ENCODE peak calls at places on chromosomes 13 and 19, in ten cellular contexts. L is choroid plexus epithelial cell; H is naive thymus-derived CD4-positive, alpha-beta T cell; W is heart right ventricle; F is CD4-positive, alpha-beta memory T cell; S is stimulated activated CD8-positive, alpha-beta memory T cell treated with anti-CD3 and anti-CD28 coated beads, Interleukin-7, amount 100 ng/mL, for 1 hour; Q is AG09319; D is AG10803; B is HT-29; R is activated T-cell treated with anti-CD3 and anti-CD28 coated beads, Interleukin-2, amount 50 U/mL, for 1 hour. V is an unnamed sample.

GRCh38 chr19:41409288-41409687 is 11.7 kb downstream of the BCKDHA start:
- DNase-seq in L (peak; percentile 72), Q (no peak), H (no peak), F (no peak), B (peak; percentile 91), W (peak; percentile 61), D (peak; percentile 44), R (no peak), S (no peak), V (no peak)

GRCh38 chr19:40717325-40717879 is 490 bp downstream of the ITPKC start:
- DNase-seq in L (peak; percentile 70), Q (no peak), D (no peak), W (peak; percentile 40), R (no peak), S (no peak), F (no peak), B (peak; percentile 70), H (no peak), V (no peak)

GRCh38 chr19:1400281-1401137 is 833 bp downstream of the GAMT start:
- DNase-seq in F (no peak), S (no peak), B (peak; percentile 10), D (peak; percentile 13), H (no peak), Q (no peak), W (peak; percentile 68), L (no peak), R (no peak), V (no peak)

GRCh38 chr19:4051175-4052101 is 15.3 kb downstream of the ZBTB7A start:
- DNase-seq in F (no peak), L (no peak), D (peak; percentile 66), W (no peak), S (no peak), R (no peak), Q (no peak), B (peak; percentile 39), H (no peak), V (no peak)

GRCh38 chr13:74206061-74206561 is 71.9 kb upstream of the KLF12 start:
- DNase-seq in H (no peak), R (no peak), B (peak; percentile 24), W (no peak), L (peak; percentile 82), D (peak; percentile 91), S (no peak), F (no peak), Q (peak; percentile 46), V (no peak)

GRCh38 chr13:40966298-40966697 is 52.8 kb downstream of the ELF1 start:
- DNase-seq in S (no peak), H (no peak), D (no peak), W (no peak), L (no peak), B (no peak), F (no peak), R (no peak), Q (no peak), V (no peak)

GRCh38 chr19:16435238-16435911 is 36.4 kb downstream of the EPS15L1 start:
- DNase-seq in B (no peak), L (peak; percentile 100), Q (peak; percentile 55), S (peak; percentile 9), D (peak; percentile 99), H (no peak), R (no peak), W (peak; percentile 55), F (no peak), V (no peak)

GRCh38 chr13:73364706-73365105 is 305.9 kb downstream of the KLF5 start:
- DNase-seq in H (no peak), W (no peak), Q (no peak), F (no peak), B (peak; percentile 91), L (no peak), S (no peak), R (no peak), D (no peak), V (no peak)

GRCh38 chr19:38425810-38426466 is at the start of gene RASGRP4:
- DNase-seq in H (no peak), W (peak; percentile 16), S (no peak), Q (no peak), L (no peak), R (no peak), D (no peak), F (peak; percentile 25), B (no peak), V (no peak)

GRCh38 chr19:35022460-35022859 is 7.8 kb upstream of the SCN1B start:
- DNase-seq in Q (no peak), S (no peak), L (no peak), H (no peak), W (no peak), D (no peak), R (no peak), B (no peak), F (no peak), V (no peak)

GRCh38 chr19:39533791-39534190 is 1.1 kb upstream of the EID2B start:
- DNase-seq in Q (no peak), F (no peak), D (no peak), B (no peak), W (no peak), H (no peak), L (no peak), S (no peak), R (no peak), V (no peak)

GRCh38 chr13:80029170-80029569 is 311.8 kb downstream of the SPRY2 start:
- DNase-seq in S (no peak), B (no peak), R (no peak), Q (no peak), F (no peak), D (no peak), H (no peak), L (no peak), W (no peak), V (no peak)

GRCh38 chr13:43544011-43544410 is 242.8 kb downstream of the ENOX1 start:
- DNase-seq in W (no peak), F (no peak), D (no peak), L (peak; percentile 28), R (no peak), S (no peak), Q (no peak), H (no peak), B (no peak), V (no peak)

GRCh38 chr19:49061445-49061844 is 3.2 kb downstream of the NTF4 start:
- DNase-seq in Q (no peak), H (no peak), F (no peak), R (no peak), B (no peak), S (no peak), D (no peak), W (no peak), L (no peak), V (no peak)

GRCh38 chr19:39405930-39406655 is 554 bp upstream of the ZFP36 start:
- DNase-seq in L (peak; percentile 44), S (peak; percentile 79), R (peak; percentile 90), B (no peak), H (peak; percentile 94), Q (no peak), W (peak; percentile 89), F (peak; percentile 89), D (no peak), V (peak; percentile 81)

GRCh38 chr19:919157-920050 is 2.3 kb downstream of the KISS1R start:
- DNase-seq in L (no peak), F (peak; percentile 51), S (no peak), Q (no peak), W (no peak), B (peak; percentile 41), D (no peak), R (no peak), H (peak; percentile 47), V (peak; percentile 39)

GRCh38 chr19:49339364-49340068 is 4.3 kb downstream of the CD37 start:
- DNase-seq in Q (peak; percentile 62), W (peak; percentile 91), F (no peak), H (no peak), D (peak; percentile 78), B (no peak), L (peak; percentile 95), S (no peak), R (no peak), V (no peak)

GRCh38 chr19:50669319-50670101 is 20.3 kb downstream of the C19orf81 start:
- DNase-seq in W (no peak), F (peak; percentile 7), Q (no peak), D (peak; percentile 20), H (no peak), B (peak; percentile 74), L (peak; percentile 34), R (peak; percentile 41), S (peak; percentile 23), V (no peak)

V was measured in activated effector memory CD4-positive, alpha-beta T cell treated with Interleukin-2 at 50 U/mL for 16 hours.